ENCODE peak calls at places on chromosome 7, in nine cellular contexts. One of them, this sample, is unnamed.

GRCh38 chr7:135512135-135512887 is 2.4 kb upstream of the CNOT4 start:
- DNase-seq in progenitor cell of endocrine pancreas: no peak
- DNase-seq in IMR-90: peak; percentile 52
- DNase-seq in GM23338: peak; percentile 89
- DNase-seq in upper lobe of right lung: no peak
- DNase-seq in psoas muscle: no peak
- DNase-seq in Panc1: peak; percentile 59
- DNase-seq in heart left ventricle: no peak
- DNase-seq in AG09309: no peak
- DNase-seq in this sample: no peak

GRCh38 chr7:116142850-116143249 is 67.5 kb upstream of the TES start:
- DNase-seq in progenitor cell of endocrine pancreas: no peak
- DNase-seq in IMR-90: no peak
- DNase-seq in GM23338: no peak
- DNase-seq in upper lobe of right lung: no peak
- DNase-seq in psoas muscle: no peak
- DNase-seq in Panc1: no peak
- DNase-seq in heart left ventricle: no peak
- DNase-seq in AG09309: no peak
- DNase-seq in this sample: no peak

GRCh38 chr7:14021069-14021468 is 31.6 kb upstream of the ETV1 start:
- DNase-seq in progenitor cell of endocrine pancreas: no peak
- DNase-seq in IMR-90: peak; percentile 84
- DNase-seq in GM23338: no peak
- DNase-seq in upper lobe of right lung: no peak
- DNase-seq in psoas muscle: no peak
- DNase-seq in Panc1: no peak
- DNase-seq in heart left ventricle: no peak
- DNase-seq in AG09309: no peak
- DNase-seq in this sample: no peak

GRCh38 chr7:99505324-99505662 is 831 bp downstream of the ZKSCAN5 start:
- DNase-seq in progenitor cell of endocrine pancreas: no peak
- DNase-seq in IMR-90: no peak
- DNase-seq in GM23338: no peak
- DNase-seq in upper lobe of right lung: no peak
- DNase-seq in psoas muscle: no peak
- DNase-seq in Panc1: no peak
- DNase-seq in heart left ventricle: no peak
- DNase-seq in AG09309: no peak
- DNase-seq in this sample: no peak

GRCh38 chr7:154646126-154647013 is 356.6 kb downstream of the PAXIP1 start:
- DNase-seq in progenitor cell of endocrine pancreas: no peak
- DNase-seq in IMR-90: no peak
- DNase-seq in GM23338: no peak
- DNase-seq in upper lobe of right lung: no peak
- DNase-seq in psoas muscle: no peak
- DNase-seq in Panc1: no peak
- DNase-seq in heart left ventricle: no peak
- DNase-seq in AG09309: no peak
- DNase-seq in this sample: no peak

GRCh38 chr7:68707146-68707545 is 891.1 kb upstream of the AUTS2 start:
- DNase-seq in progenitor cell of endocrine pancreas: no peak
- DNase-seq in IMR-90: no peak
- DNase-seq in GM23338: no peak
- DNase-seq in upper lobe of right lung: no peak
- DNase-seq in psoas muscle: no peak
- DNase-seq in Panc1: no peak
- DNase-seq in heart left ventricle: no peak
- DNase-seq in AG09309: no peak
- DNase-seq in this sample: no peak

GRCh38 chr7:128827248-128827958 is 2.8 kb upstream of the FLNC start:
- DNase-seq in progenitor cell of endocrine pancreas: no peak
- DNase-seq in IMR-90: peak; percentile 83
- DNase-seq in GM23338: no peak
- DNase-seq in upper lobe of right lung: no peak
- DNase-seq in psoas muscle: peak; percentile 88
- DNase-seq in Panc1: peak; percentile 71
- DNase-seq in heart left ventricle: peak; percentile 70
- DNase-seq in AG09309: no peak
- DNase-seq in this sample: no peak

GRCh38 chr7:111437736-111438135 is 124.6 kb downstream of the IMMP2L start:
- DNase-seq in progenitor cell of endocrine pancreas: no peak
- DNase-seq in IMR-90: no peak
- DNase-seq in GM23338: no peak
- DNase-seq in upper lobe of right lung: no peak
- DNase-seq in psoas muscle: no peak
- DNase-seq in Panc1: no peak
- DNase-seq in heart left ventricle: no peak
- DNase-seq in AG09309: no peak
- DNase-seq in this sample: no peak

GRCh38 chr7:51366172-51366728 is 49.6 kb upstream of the COBL start:
- DNase-seq in progenitor cell of endocrine pancreas: no peak
- DNase-seq in IMR-90: no peak
- DNase-seq in GM23338: no peak
- DNase-seq in upper lobe of right lung: no peak
- DNase-seq in psoas muscle: no peak
- DNase-seq in Panc1: no peak
- DNase-seq in heart left ventricle: no peak
- DNase-seq in AG09309: no peak
- DNase-seq in this sample: no peak

GRCh38 chr7:148191391-148192076 is 399.0 kb upstream of the C7orf33 start:
- DNase-seq in progenitor cell of endocrine pancreas: no peak
- DNase-seq in IMR-90: no peak
- DNase-seq in GM23338: no peak
- DNase-seq in upper lobe of right lung: no peak
- DNase-seq in psoas muscle: no peak
- DNase-seq in Panc1: no peak
- DNase-seq in heart left ventricle: no peak
- DNase-seq in AG09309: peak; percentile 7
- DNase-seq in this sample: no peak
- TF ChIP-seq CTCF in progenitor cell of endocrine pancreas: no peak
- TF ChIP-seq CTCF in IMR-90: no peak
- TF ChIP-seq CTCF in GM23338: no peak
- TF ChIP-seq CTCF in upper lobe of right lung: no peak
- TF ChIP-seq CTCF in psoas muscle: no peak
- TF ChIP-seq CTCF in Panc1: no peak
- TF ChIP-seq CTCF in heart left ventricle: no peak
- TF ChIP-seq CTCF in AG09309: no peak
- TF ChIP-seq CTCF in this sample: no peak

DNA sequence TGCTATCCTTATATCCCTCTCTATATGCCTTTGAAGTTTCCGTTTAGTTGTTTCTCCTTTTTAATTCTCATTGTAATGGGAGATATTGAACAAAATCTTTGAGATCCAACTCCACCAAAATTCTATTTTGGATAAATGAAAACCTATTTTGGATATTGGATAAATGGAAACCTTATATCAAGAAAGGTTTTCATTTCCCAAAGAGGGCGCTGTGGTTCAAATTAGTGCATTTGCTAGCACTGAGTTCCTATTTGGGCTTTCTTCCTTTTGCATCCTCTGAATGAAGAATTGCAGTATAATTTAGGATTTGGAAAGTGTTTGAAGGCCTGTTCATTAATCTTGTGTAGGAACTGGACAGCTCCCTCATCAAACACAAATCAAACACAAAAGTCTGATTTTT is 80.7 kb upstream of the KLF14 start:
- DNase-seq in progenitor cell of endocrine pancreas: no peak
- DNase-seq in IMR-90: peak; percentile 50
- DNase-seq in GM23338: peak; percentile 81
- DNase-seq in upper lobe of right lung: no peak
- DNase-seq in psoas muscle: no peak
- DNase-seq in Panc1: no peak
- DNase-seq in heart left ventricle: no peak
- DNase-seq in AG09309: peak; percentile 10
- DNase-seq in this sample: no peak
- TF ChIP-seq CTCF in progenitor cell of endocrine pancreas: peak; percentile 29
- TF ChIP-seq CTCF in IMR-90: peak; percentile 60
- TF ChIP-seq CTCF in GM23338: peak; percentile 59
- TF ChIP-seq CTCF in upper lobe of right lung: peak; percentile 38
- TF ChIP-seq CTCF in psoas muscle: no peak
- TF ChIP-seq CTCF in Panc1: peak; percentile 57
- TF ChIP-seq CTCF in heart left ventricle: peak; percentile 14
- TF ChIP-seq CTCF in AG09309: peak; percentile 63
- TF ChIP-seq CTCF in this sample: peak; percentile 61

GRCh38 chr7:149427096-149427680 is 33.7 kb downstream of the ZNF777 start:
- DNase-seq in progenitor cell of endocrine pancreas: no peak
- DNase-seq in IMR-90: no peak
- DNase-seq in GM23338: no peak
- DNase-seq in upper lobe of right lung: no peak
- DNase-seq in psoas muscle: no peak
- DNase-seq in Panc1: no peak
- DNase-seq in heart left ventricle: no peak
- DNase-seq in AG09309: no peak
- DNase-seq in this sample: no peak

GRCh38 chr7:149420006-149420405 is 40.9 kb downstream of the ZNF777 start:
- DNase-seq in progenitor cell of endocrine pancreas: no peak
- DNase-seq in IMR-90: no peak
- DNase-seq in GM23338: no peak
- DNase-seq in upper lobe of right lung: no peak
- DNase-seq in psoas muscle: no peak
- DNase-seq in Panc1: no peak
- DNase-seq in heart left ventricle: no peak
- DNase-seq in AG09309: no peak
- DNase-seq in this sample: no peak

GRCh38 chr7:149423441-149423970 is 37.4 kb downstream of the ZNF777 start:
- DNase-seq in progenitor cell of endocrine pancreas: no peak
- DNase-seq in IMR-90: no peak
- DNase-seq in GM23338: peak; percentile 68
- DNase-seq in upper lobe of right lung: no peak
- DNase-seq in psoas muscle: no peak
- DNase-seq in Panc1: no peak
- DNase-seq in heart left ventricle: no peak
- DNase-seq in AG09309: no peak
- DNase-seq in this sample: no peak

GRCh38 chr7:149422914-149423285 is 38.0 kb downstream of the ZNF777 start:
- DNase-seq in progenitor cell of endocrine pancreas: no peak
- DNase-seq in IMR-90: no peak
- DNase-seq in GM23338: peak; percentile 49
- DNase-seq in upper lobe of right lung: peak; percentile 77
- DNase-seq in psoas muscle: peak; percentile 31
- DNase-seq in Panc1: no peak
- DNase-seq in heart left ventricle: peak; percentile 32
- DNase-seq in AG09309: no peak
- DNase-seq in this sample: no peak

GRCh38 chr7:149422065-149422913 is 38.6 kb downstream of the ZNF777 start:
- DNase-seq in progenitor cell of endocrine pancreas: peak; percentile 61
- DNase-seq in IMR-90: peak; percentile 53
- DNase-seq in GM23338: peak; percentile 94
- DNase-seq in upper lobe of right lung: peak; percentile 89
- DNase-seq in psoas muscle: peak; percentile 64
- DNase-seq in Panc1: peak; percentile 15
- DNase-seq in heart left ventricle: peak; percentile 60
- DNase-seq in AG09309: no peak
- DNase-seq in this sample: no peak
- TF ChIP-seq CTCF in progenitor cell of endocrine pancreas: peak; percentile 64
- TF ChIP-seq CTCF in IMR-90: peak; percentile 85
- TF ChIP-seq CTCF in GM23338: peak; percentile 72
- TF ChIP-seq CTCF in upper lobe of right lung: peak; percentile 45
- TF ChIP-seq CTCF in psoas muscle: peak; percentile 67
- TF ChIP-seq CTCF in Panc1: peak; percentile 100
- TF ChIP-seq CTCF in heart left ventricle: peak; percentile 84
- TF ChIP-seq CTCF in AG09309: peak; percentile 43
- TF ChIP-seq CTCF in this sample: no peak

DNA sequence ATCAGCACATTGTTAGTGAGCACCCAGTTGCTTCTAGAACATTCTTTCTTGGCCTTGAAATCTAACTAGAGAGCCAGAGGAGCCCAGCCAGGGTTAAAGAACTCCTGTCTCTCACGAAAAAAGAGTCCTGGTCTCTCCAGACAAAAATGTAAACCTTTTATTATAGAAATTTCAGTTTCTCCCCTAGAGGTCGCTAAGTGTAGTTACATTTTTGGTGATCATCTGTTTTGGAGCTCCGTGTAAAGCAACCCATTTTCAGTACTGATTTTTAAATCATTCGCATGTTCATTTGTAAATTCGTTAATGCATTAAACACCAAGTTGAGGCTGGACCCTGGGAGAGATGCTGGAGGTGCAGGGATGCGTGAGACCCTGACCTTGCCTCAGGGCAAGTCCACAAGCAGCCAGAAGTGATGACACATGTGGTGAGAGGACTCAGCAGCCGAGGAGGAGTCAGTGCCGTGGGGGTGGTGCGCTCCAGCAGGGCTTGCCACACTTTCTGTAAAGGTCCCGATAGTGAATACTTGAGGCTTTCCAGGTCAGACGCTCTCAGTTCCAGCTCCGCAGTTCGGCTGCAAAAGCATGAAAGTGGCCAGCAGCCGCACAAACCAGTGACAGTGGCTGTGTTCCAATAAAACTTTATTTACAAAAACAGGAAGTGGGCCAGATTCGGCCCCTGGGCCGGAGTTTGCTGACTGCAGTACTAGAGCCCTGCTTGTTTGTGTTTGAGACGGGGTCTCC is 578.6 kb upstream of the FOXK1 start:
- DNase-seq in progenitor cell of endocrine pancreas: no peak
- DNase-seq in IMR-90: peak; percentile 7
- DNase-seq in GM23338: peak; percentile 47
- DNase-seq in upper lobe of right lung: no peak
- DNase-seq in psoas muscle: no peak
- DNase-seq in Panc1: no peak
- DNase-seq in heart left ventricle: no peak
- DNase-seq in AG09309: no peak
- DNase-seq in this sample: no peak
- TF ChIP-seq CTCF in progenitor cell of endocrine pancreas: peak; percentile 34
- TF ChIP-seq CTCF in IMR-90: no peak
- TF ChIP-seq CTCF in GM23338: peak; percentile 39
- TF ChIP-seq CTCF in upper lobe of right lung: no peak
- TF ChIP-seq CTCF in psoas muscle: no peak
- TF ChIP-seq CTCF in Panc1: no peak
- TF ChIP-seq CTCF in heart left ventricle: peak; percentile 25
- TF ChIP-seq CTCF in AG09309: no peak
- TF ChIP-seq CTCF in this sample: no peak

DNA sequence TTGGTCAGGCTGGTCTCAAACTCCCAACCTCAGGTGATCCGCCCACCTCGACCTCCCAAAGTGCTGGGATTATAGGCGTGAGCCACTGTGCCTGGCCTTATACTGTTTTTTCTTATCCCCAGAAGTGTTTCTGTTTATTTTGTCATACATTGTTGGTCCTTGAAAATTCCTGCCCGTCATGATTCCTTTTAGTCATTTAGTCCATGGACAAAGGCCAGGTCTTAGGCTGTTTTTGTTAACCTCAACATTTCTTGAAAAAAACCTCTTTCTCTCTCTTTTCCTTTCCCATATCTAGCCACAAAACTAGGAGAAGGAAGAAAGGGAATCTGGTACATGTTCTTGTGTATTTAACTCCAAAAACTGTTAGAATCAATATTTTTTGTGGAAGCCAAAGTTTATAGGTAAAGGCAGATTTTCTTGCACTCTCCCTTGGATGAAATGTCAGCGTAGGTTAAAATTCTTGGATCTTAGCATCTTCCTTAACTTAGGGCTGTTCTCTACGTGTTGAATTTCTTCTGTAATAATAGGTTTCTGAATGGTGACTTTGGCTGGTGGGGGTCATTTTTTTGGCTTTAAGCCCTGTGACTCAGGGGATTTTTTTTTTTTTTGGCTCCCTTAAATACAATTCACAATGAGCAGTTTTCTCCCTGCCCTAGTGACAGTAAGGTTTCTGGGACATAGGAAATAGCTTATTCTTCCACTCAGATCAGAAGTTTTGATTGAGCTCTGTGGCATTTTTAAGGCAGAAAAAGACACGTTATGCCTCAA is 500.8 kb downstream of the AUTS2 start:
- DNase-seq in progenitor cell of endocrine pancreas: no peak
- DNase-seq in IMR-90: no peak
- DNase-seq in GM23338: no peak
- DNase-seq in upper lobe of right lung: no peak
- DNase-seq in psoas muscle: no peak
- DNase-seq in Panc1: no peak
- DNase-seq in heart left ventricle: no peak
- DNase-seq in AG09309: no peak
- DNase-seq in this sample: no peak
- TF ChIP-seq CTCF in progenitor cell of endocrine pancreas: no peak
- TF ChIP-seq CTCF in IMR-90: no peak
- TF ChIP-seq CTCF in GM23338: no peak
- TF ChIP-seq CTCF in upper lobe of right lung: no peak
- TF ChIP-seq CTCF in psoas muscle: no peak
- TF ChIP-seq CTCF in Panc1: no peak
- TF ChIP-seq CTCF in heart left ventricle: no peak
- TF ChIP-seq CTCF in AG09309: no peak
- TF ChIP-seq CTCF in this sample: no peak